ENCODE peak calls at places on chromosomes 5 and 9, in five cellular contexts. One of them, this sample, is unnamed.

GRCh38 chr5:82168294-82168693 is 109.9 kb downstream of the RPS23 start:
- DNase-seq in fibroblast of villous mesenchyme: peak
- DNase-seq in lower lobe of right lung: no peak
- DNase-seq in right atrium auricular region: no peak
- DNase-seq in prostate gland: no peak
- DNase-seq in this sample: peak

GRCh38 chr5:6728011-6728794 is 15.0 kb downstream of the TENT4A start:
- DNase-seq in fibroblast of villous mesenchyme: no peak
- DNase-seq in lower lobe of right lung: no peak
- DNase-seq in right atrium auricular region: no peak
- DNase-seq in prostate gland: no peak
- DNase-seq in this sample: no peak

GRCh38 chr9:137430723-137431415 is 7.7 kb downstream of the NOXA1 start:
- DNase-seq in fibroblast of villous mesenchyme: no peak
- DNase-seq in lower lobe of right lung: peak
- DNase-seq in right atrium auricular region: no peak
- DNase-seq in prostate gland: no peak
- DNase-seq in this sample: no peak

GRCh38 chr5:109327572-109327971 is 82.2 kb downstream of the PJA2 start:
- DNase-seq in fibroblast of villous mesenchyme: no peak
- DNase-seq in lower lobe of right lung: no peak
- DNase-seq in right atrium auricular region: no peak
- DNase-seq in prostate gland: no peak
- DNase-seq in this sample: no peak

GRCh38 chr5:172187118-172188032 is 649 bp downstream of the STK10 start:
- DNase-seq in fibroblast of villous mesenchyme: peak
- DNase-seq in lower lobe of right lung: peak
- DNase-seq in right atrium auricular region: peak
- DNase-seq in prostate gland: peak
- DNase-seq in this sample: peak

GRCh38 chr9:89640391-89640790 is 35.6 kb downstream of the GADD45G start:
- DNase-seq in fibroblast of villous mesenchyme: no peak
- DNase-seq in lower lobe of right lung: peak
- DNase-seq in right atrium auricular region: no peak
- DNase-seq in prostate gland: no peak
- DNase-seq in this sample: no peak

GRCh38 chr5:6749026-6749716 is 35.9 kb downstream of the TENT4A start:
- DNase-seq in fibroblast of villous mesenchyme: no peak
- DNase-seq in lower lobe of right lung: no peak
- DNase-seq in right atrium auricular region: no peak
- DNase-seq in prostate gland: no peak
- DNase-seq in this sample: no peak

GRCh38 chr9:2338770-2339169 is 282.8 kb upstream of the VLDLR start:
- DNase-seq in fibroblast of villous mesenchyme: no peak
- DNase-seq in lower lobe of right lung: no peak
- DNase-seq in right atrium auricular region: no peak
- DNase-seq in prostate gland: no peak
- DNase-seq in this sample: no peak

GRCh38 chr5:164119806-164120440 is 614.5 kb downstream of the MAT2B start:
- DNase-seq in fibroblast of villous mesenchyme: peak
- DNase-seq in lower lobe of right lung: no peak
- DNase-seq in right atrium auricular region: no peak
- DNase-seq in prostate gland: no peak
- DNase-seq in this sample: peak

GRCh38 chr5:131186561-131187256 is 16.0 kb downstream of the LYRM7 start:
- DNase-seq in fibroblast of villous mesenchyme: peak
- DNase-seq in lower lobe of right lung: no peak
- DNase-seq in right atrium auricular region: no peak
- DNase-seq in prostate gland: no peak
- DNase-seq in this sample: peak

GRCh38 chr9:118609355-118610044 is 759.7 kb downstream of the BRINP1 start:
- DNase-seq in fibroblast of villous mesenchyme: peak
- DNase-seq in lower lobe of right lung: no peak
- DNase-seq in right atrium auricular region: no peak
- DNase-seq in prostate gland: no peak
- DNase-seq in this sample: peak

GRCh38 chr9:98811051-98811650 is 3.7 kb downstream of the GALNT12 start:
- DNase-seq in fibroblast of villous mesenchyme: peak
- DNase-seq in lower lobe of right lung: no peak
- DNase-seq in right atrium auricular region: no peak
- DNase-seq in prostate gland: no peak
- DNase-seq in this sample: peak

GRCh38 chr5:110268985-110269384 is 457.5 kb downstream of the TMEM232 start:
- DNase-seq in fibroblast of villous mesenchyme: no peak
- DNase-seq in lower lobe of right lung: no peak
- DNase-seq in right atrium auricular region: no peak
- DNase-seq in prostate gland: no peak
- DNase-seq in this sample: no peak

GRCh38 chr5:107770051-107770450 is 99.3 kb upstream of the EFNA5 start:
- DNase-seq in fibroblast of villous mesenchyme: no peak
- DNase-seq in lower lobe of right lung: no peak
- DNase-seq in right atrium auricular region: no peak
- DNase-seq in prostate gland: no peak
- DNase-seq in this sample: no peak

GRCh38 chr5:146447734-146448380 is 724 bp downstream of the TCERG1 start:
- DNase-seq in fibroblast of villous mesenchyme: peak
- DNase-seq in lower lobe of right lung: peak
- DNase-seq in right atrium auricular region: no peak
- DNase-seq in prostate gland: no peak
- DNase-seq in this sample: peak

GRCh38 chr9:10080012-10080411 is 532.8 kb downstream of the PTPRD start:
- DNase-seq in fibroblast of villous mesenchyme: no peak
- DNase-seq in lower lobe of right lung: no peak
- DNase-seq in right atrium auricular region: no peak
- DNase-seq in prostate gland: no peak
- DNase-seq in this sample: no peak

GRCh38 chr5:12616093-12616492 is 711.8 kb upstream of the CTNND2 start:
- DNase-seq in fibroblast of villous mesenchyme: no peak
- DNase-seq in lower lobe of right lung: no peak
- DNase-seq in right atrium auricular region: no peak
- DNase-seq in prostate gland: no peak
- DNase-seq in this sample: no peak
- H3K4me3 ChIP-seq in fibroblast of villous mesenchyme: no peak
- H3K4me3 ChIP-seq in lower lobe of right lung: no peak
- H3K4me3 ChIP-seq in right atrium auricular region: no peak
- H3K4me3 ChIP-seq in prostate gland: no peak
- H3K4me3 ChIP-seq in this sample: no peak

GRCh38 chr5:83595217-83595616 is 123.7 kb downstream of the VCAN start:
- DNase-seq in fibroblast of villous mesenchyme: no peak
- DNase-seq in lower lobe of right lung: no peak
- DNase-seq in right atrium auricular region: no peak
- DNase-seq in prostate gland: no peak
- DNase-seq in this sample: no peak
- TF ChIP-seq CTCF in fibroblast of villous mesenchyme: peak
- TF ChIP-seq CTCF in lower lobe of right lung: no peak
- TF ChIP-seq CTCF in right atrium auricular region: no peak
- TF ChIP-seq CTCF in prostate gland: no peak
- TF ChIP-seq CTCF in this sample: peak

DNA sequence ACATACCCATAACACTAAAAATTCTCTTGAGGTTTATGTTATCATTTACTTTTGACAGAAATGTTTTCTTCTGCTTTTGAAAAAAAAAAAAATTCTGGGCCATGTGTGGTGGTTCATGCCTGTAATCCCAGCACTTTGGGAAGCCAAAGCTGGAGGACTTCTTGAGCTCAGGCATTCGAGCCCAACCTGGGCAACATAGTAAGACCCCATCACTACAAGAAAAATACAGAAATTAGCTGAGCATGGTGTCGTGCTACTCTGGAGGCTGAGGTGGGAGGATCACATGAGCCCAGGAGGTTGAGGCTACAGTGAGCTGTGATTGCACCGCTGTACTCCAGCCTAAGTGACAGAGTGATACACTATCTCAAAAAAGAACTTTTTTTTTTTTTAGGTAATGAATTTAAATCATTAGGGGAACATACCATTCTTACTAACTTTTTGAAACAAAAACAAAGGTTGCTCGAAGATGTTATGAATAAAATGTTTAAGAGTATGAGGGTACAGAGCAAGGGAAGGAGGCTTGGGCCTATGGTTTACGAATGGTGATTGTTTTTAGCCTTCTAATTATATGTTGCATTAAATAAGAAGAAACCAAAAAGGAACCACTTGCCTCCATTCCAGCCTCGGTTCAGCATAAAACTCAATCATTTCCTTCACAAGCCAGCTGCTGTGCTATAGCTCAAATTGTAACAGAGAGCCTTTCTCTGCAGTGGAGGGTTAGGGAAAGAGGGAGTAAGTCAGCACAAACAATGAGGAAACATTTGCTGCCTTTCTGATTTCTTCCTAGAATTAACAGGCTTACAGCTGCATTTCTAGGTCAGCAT is 148.6 kb upstream of the DMRT1 start:
- DNase-seq in fibroblast of villous mesenchyme: no peak
- DNase-seq in lower lobe of right lung: no peak
- DNase-seq in right atrium auricular region: no peak
- DNase-seq in prostate gland: no peak
- DNase-seq in this sample: no peak
- H3K4me3 ChIP-seq in fibroblast of villous mesenchyme: no peak
- H3K4me3 ChIP-seq in lower lobe of right lung: no peak
- H3K4me3 ChIP-seq in right atrium auricular region: peak
- H3K4me3 ChIP-seq in prostate gland: no peak
- H3K4me3 ChIP-seq in this sample: peak

GRCh38 chr5:179819296-179820126 is 1.2 kb upstream of the SQSTM1 start:
- DNase-seq in fibroblast of villous mesenchyme: peak
- DNase-seq in lower lobe of right lung: peak
- DNase-seq in right atrium auricular region: no peak
- DNase-seq in prostate gland: peak
- DNase-seq in this sample: peak
- TF ChIP-seq CTCF in fibroblast of villous mesenchyme: no peak
- TF ChIP-seq CTCF in lower lobe of right lung: no peak
- TF ChIP-seq CTCF in right atrium auricular region: no peak
- TF ChIP-seq CTCF in prostate gland: no peak
- TF ChIP-seq CTCF in this sample: no peak

GRCh38 chr5:148829734-148830133 is 3.3 kb downstream of the ADRB2 start:
- DNase-seq in fibroblast of villous mesenchyme: no peak
- DNase-seq in lower lobe of right lung: no peak
- DNase-seq in right atrium auricular region: no peak
- DNase-seq in prostate gland: no peak
- DNase-seq in this sample: no peak

GRCh38 chr5:148828461-148829247 is 2.2 kb downstream of the ADRB2 start:
- DNase-seq in fibroblast of villous mesenchyme: no peak
- DNase-seq in lower lobe of right lung: no peak
- DNase-seq in right atrium auricular region: no peak
- DNase-seq in prostate gland: no peak
- DNase-seq in this sample: no peak

GRCh38 chr5:148827723-148828122 is 1.3 kb downstream of the ADRB2 start:
- DNase-seq in fibroblast of villous mesenchyme: no peak
- DNase-seq in lower lobe of right lung: no peak
- DNase-seq in right atrium auricular region: no peak
- DNase-seq in prostate gland: no peak
- DNase-seq in this sample: no peak

GRCh38 chr5:148830220-148830619 is 3.8 kb downstream of the ADRB2 start:
- DNase-seq in fibroblast of villous mesenchyme: no peak
- DNase-seq in lower lobe of right lung: no peak
- DNase-seq in right atrium auricular region: no peak
- DNase-seq in prostate gland: no peak
- DNase-seq in this sample: no peak

GRCh38 chr5:148829248-148829594 is 2.8 kb downstream of the ADRB2 start:
- DNase-seq in fibroblast of villous mesenchyme: no peak
- DNase-seq in lower lobe of right lung: no peak
- DNase-seq in right atrium auricular region: no peak
- DNase-seq in prostate gland: no peak
- DNase-seq in this sample: no peak
- H3K4me3 ChIP-seq in fibroblast of villous mesenchyme: no peak
- H3K4me3 ChIP-seq in lower lobe of right lung: peak
- H3K4me3 ChIP-seq in right atrium auricular region: peak
- H3K4me3 ChIP-seq in prostate gland: peak
- H3K4me3 ChIP-seq in this sample: no peak

GRCh38 chr5:152686931-152687330 is 281.9 kb upstream of the NMUR2 start:
- DNase-seq in fibroblast of villous mesenchyme: no peak
- DNase-seq in lower lobe of right lung: no peak
- DNase-seq in right atrium auricular region: no peak
- DNase-seq in prostate gland: no peak
- DNase-seq in this sample: no peak
- TF ChIP-seq CTCF in fibroblast of villous mesenchyme: no peak
- TF ChIP-seq CTCF in lower lobe of right lung: no peak
- TF ChIP-seq CTCF in right atrium auricular region: no peak
- TF ChIP-seq CTCF in prostate gland: no peak
- TF ChIP-seq CTCF in this sample: no peak

GRCh38 chr5:158538506-158539074 is 561.1 kb downstream of the EBF1 start:
- DNase-seq in fibroblast of villous mesenchyme: no peak
- DNase-seq in lower lobe of right lung: no peak
- DNase-seq in right atrium auricular region: no peak
- DNase-seq in prostate gland: no peak
- DNase-seq in this sample: no peak
- H3K4me3 ChIP-seq in fibroblast of villous mesenchyme: no peak
- H3K4me3 ChIP-seq in lower lobe of right lung: no peak
- H3K4me3 ChIP-seq in right atrium auricular region: no peak
- H3K4me3 ChIP-seq in prostate gland: no peak
- H3K4me3 ChIP-seq in this sample: no peak

GRCh38 chr5:10627185-10628115 is 63.6 kb downstream of the ANKRD33B start:
- DNase-seq in fibroblast of villous mesenchyme: peak
- DNase-seq in lower lobe of right lung: peak
- DNase-seq in right atrium auricular region: peak
- DNase-seq in prostate gland: peak
- DNase-seq in this sample: peak
- TF ChIP-seq CTCF in fibroblast of villous mesenchyme: peak
- TF ChIP-seq CTCF in lower lobe of right lung: peak
- TF ChIP-seq CTCF in right atrium auricular region: peak
- TF ChIP-seq CTCF in prostate gland: peak
- TF ChIP-seq CTCF in this sample: peak

GRCh38 chr9:4144869-4145268 is 155.0 kb downstream of the GLIS3 start:
- DNase-seq in fibroblast of villous mesenchyme: no peak
- DNase-seq in lower lobe of right lung: no peak
- DNase-seq in right atrium auricular region: no peak
- DNase-seq in prostate gland: peak
- DNase-seq in this sample: no peak

GRCh38 chr9:4148215-4148561 is 151.7 kb downstream of the GLIS3 start:
- DNase-seq in fibroblast of villous mesenchyme: no peak
- DNase-seq in lower lobe of right lung: no peak
- DNase-seq in right atrium auricular region: no peak
- DNase-seq in prostate gland: no peak
- DNase-seq in this sample: no peak

GRCh38 chr9:4146293-4146692 is 153.6 kb downstream of the GLIS3 start:
- DNase-seq in fibroblast of villous mesenchyme: no peak
- DNase-seq in lower lobe of right lung: no peak
- DNase-seq in right atrium auricular region: no peak
- DNase-seq in prostate gland: no peak
- DNase-seq in this sample: no peak

GRCh38 chr9:4145482-4145881 is 154.4 kb downstream of the GLIS3 start:
- DNase-seq in fibroblast of villous mesenchyme: no peak
- DNase-seq in lower lobe of right lung: no peak
- DNase-seq in right atrium auricular region: no peak
- DNase-seq in prostate gland: no peak
- DNase-seq in this sample: no peak

GRCh38 chr9:4147476-4148214 is 152.2 kb downstream of the GLIS3 start:
- DNase-seq in fibroblast of villous mesenchyme: no peak
- DNase-seq in lower lobe of right lung: no peak
- DNase-seq in right atrium auricular region: no peak
- DNase-seq in prostate gland: no peak
- DNase-seq in this sample: no peak
- H3K4me3 ChIP-seq in fibroblast of villous mesenchyme: no peak
- H3K4me3 ChIP-seq in lower lobe of right lung: no peak
- H3K4me3 ChIP-seq in right atrium auricular region: no peak
- H3K4me3 ChIP-seq in prostate gland: no peak
- H3K4me3 ChIP-seq in this sample: no peak

This sample was measured in AG10803.